ENCODE peak calls at places on chromosomes 4 and X, in seven cellular contexts. W is ovary, J is AG20443, P is germinal center, F is hippocampal formation, G is cardiac muscle cell, B is T-helper 1 cell. O is an unnamed sample.

GRCh38 chr4:142850478-142850877 is 4.4 kb upstream of the INPP4B start:
- DNase-seq in F (no peak), G (peak), W (no peak), P (no peak), B (no peak), J (peak), O (no peak)

GRCh38 chr4:177005801-177006230 is 213.1 kb upstream of the VEGFC start:
- DNase-seq in F (no peak), J (no peak), G (peak), B (no peak), W (no peak), P (no peak), O (peak)

GRCh38 chr4:87086143-87086805 is 134.1 kb downstream of the KLHL8 start:
- DNase-seq in J (no peak), F (no peak), B (no peak), G (no peak), P (no peak), W (no peak), O (no peak)

GRCh38 chrX:24465524-24465850 is 401 bp downstream of the PDK3 start:
- DNase-seq in J (no peak), P (no peak), G (no peak), W (no peak), F (no peak), B (peak), O (no peak)

GRCh38 chr4:142021761-142022160 is 385.4 kb downstream of the IL15 start:
- DNase-seq in G (no peak), P (no peak), W (no peak), F (no peak), B (no peak), J (no peak), O (no peak)

GRCh38 chr4:3766207-3766790 is at the start of gene ADRA2C:
- DNase-seq in J (peak), G (peak), P (peak), F (peak), B (no peak), W (no peak), O (peak)

GRCh38 chr4:4574792-4575191 is 32.9 kb upstream of the STX18 start:
- DNase-seq in B (peak), J (peak), F (no peak), P (no peak), W (peak), G (peak), O (peak)

GRCh38 chr4:149344436-149344835 is 471.2 kb downstream of the IQCM start:
- DNase-seq in G (peak), P (no peak), F (no peak), W (no peak), B (no peak), J (peak), O (peak)

GRCh38 chr4:13413719-13414437 is 70.3 kb downstream of the RAB28 start:
- DNase-seq in J (peak), P (no peak), W (no peak), B (no peak), G (peak), F (no peak), O (peak)

GRCh38 chrX:68895339-68896250 is 66.8 kb downstream of the EFNB1 start:
- DNase-seq in F (peak), G (peak), P (no peak), B (no peak), W (peak), J (no peak), O (peak)

GRCh38 chr4:89344571-89344970 is 37.0 kb upstream of the GPRIN3 start:
- DNase-seq in P (no peak), G (peak), F (no peak), J (no peak), B (no peak), W (no peak), O (no peak)

GRCh38 chr4:1666391-1666790 is 17.7 kb downstream of the FAM53A start:
- DNase-seq in P (no peak), B (no peak), G (no peak), W (no peak), F (no peak), J (no peak), O (no peak)

GRCh38 chrX:57871463-57871862 is 38.8 kb downstream of the ZXDA start:
- DNase-seq in F (no peak), J (no peak), B (no peak), W (no peak), P (no peak), G (no peak), O (no peak)

GRCh38 chr4:152640058-152640921 is 39.5 kb downstream of the TMEM154 start:
- DNase-seq in P (peak), W (no peak), F (no peak), B (no peak), G (peak), J (peak), O (peak)

GRCh38 chrX:118254611-118255010 is 91.3 kb upstream of the WDR44 start:
- DNase-seq in B (peak), G (peak), J (peak), W (peak), P (peak), F (peak), O (peak)

GRCh38 chrX:72269671-72270251 is 7.3 kb downstream of the RPS4X start:
- DNase-seq in P (no peak), G (peak), B (no peak), W (no peak), F (no peak), J (no peak), O (peak)

GRCh38 chr4:94304365-94304971 is 38.2 kb downstream of the HPGDS start:
- DNase-seq in F (peak), J (peak), W (no peak), G (peak), P (peak), B (no peak), O (peak)

GRCh38 chrX:22424141-22424915 is 151.6 kb downstream of the CBLL2 start:
- DNase-seq in B (no peak), J (no peak), F (no peak), W (no peak), G (no peak), P (no peak), O (no peak)

GRCh38 chr4:171948038-171948437 is 134.8 kb downstream of the GALNTL6 start:
- DNase-seq in F (no peak), B (no peak), W (no peak), J (no peak), P (no peak), G (no peak), O (no peak)

GRCh38 chr4:34636623-34637022 is 1607.7 kb downstream of the ARAP2 start:
- DNase-seq in W (no peak), G (no peak), P (no peak), J (no peak), F (no peak), B (no peak), O (no peak)

GRCh38 chr4:38837849-38838248 is 18.8 kb downstream of the TLR6 start:
- DNase-seq in G (peak), F (no peak), P (no peak), W (no peak), J (no peak), B (no peak), O (no peak)

GRCh38 chr4:107600456-107600855 is 119.6 kb downstream of the PAPSS1 start:
- DNase-seq in J (peak), P (no peak), B (no peak), W (no peak), G (peak), F (no peak), O (peak)

GRCh38 chr4:2045518-2045951 is 13.6 kb upstream of the NAT8L start:
- DNase-seq in J (peak), B (no peak), P (no peak), F (no peak), G (no peak), W (no peak), O (no peak)

GRCh38 chr4:11399461-11399971 is 29.2 kb downstream of the HS3ST1 start:
- DNase-seq in W (no peak), B (no peak), P (no peak), G (no peak), J (no peak), F (no peak), O (no peak)

GRCh38 chrX:150730719-150731118 is 37.5 kb downstream of the MTMR1 start:
- DNase-seq in W (no peak), P (no peak), J (peak), F (no peak), B (no peak), G (no peak), O (peak)

GRCh38 chr4:40621592-40622512 is 7.8 kb downstream of the RBM47 start:
- DNase-seq in B (no peak), F (no peak), P (peak), W (peak), J (peak), G (peak), O (peak)

GRCh38 chr4:150849016-150849415 is 166.1 kb downstream of the LRBA start:
- DNase-seq in J (no peak), G (no peak), W (no peak), F (no peak), P (no peak), B (no peak), O (no peak)

GRCh38 chrX:138745215-138745614 is 33.7 kb upstream of the FGF13 start:
- DNase-seq in P (peak), W (peak), F (no peak), J (peak), B (no peak), G (peak), O (peak)

GRCh38 chr4:52715255-52715897 is 35.8 kb downstream of the ERVMER34-1 start:
- DNase-seq in G (no peak), P (no peak), J (no peak), F (no peak), W (no peak), B (no peak), O (no peak)

GRCh38 chrX:30302957-30303356 is 6.2 kb downstream of the NR0B1 start:
- DNase-seq in J (peak), B (no peak), F (peak), W (no peak), P (no peak), G (peak), O (peak)

GRCh38 chr4:27248829-27249228 is 388.2 kb downstream of the STIM2 start:
- DNase-seq in P (no peak), J (no peak), G (no peak), F (no peak), B (no peak), W (no peak), O (peak)

GRCh38 chr4:89021678-89022077 is 35.3 kb downstream of the FAM13A start:
- DNase-seq in P (no peak), W (no peak), F (no peak), G (no peak), J (no peak), B (no peak), O (no peak)

GRCh38 chr4:186104114-186104894 is at the start of gene FAM149A:
- DNase-seq in B (peak), G (peak), J (peak), F (peak), W (peak), P (peak), O (no peak)

GRCh38 chr4:185796176-185796575 is 15.8 kb downstream of the SORBS2 start:
- DNase-seq in P (no peak), F (no peak), G (peak), W (no peak), B (no peak), J (no peak), O (peak)

GRCh38 chrX:23493941-23494374 is 159.3 kb downstream of the PTCHD1 start:
- DNase-seq in W (no peak), F (no peak), B (no peak), P (no peak), J (no peak), G (peak), O (no peak)

GRCh38 chrX:39967348-39967747 is 130.4 kb downstream of the BCOR start:
- DNase-seq in F (no peak), J (no peak), B (no peak), W (no peak), P (no peak), G (no peak), O (no peak)

O was measured in AG10803.